ENCODE peak calls at places on chromosome 16, in seven cellular contexts. Z is IMR-90, P is A673, S is cardiac fibroblast, L is cardiac muscle cell, Q is thoracic aorta, Y is fibroblast of the aortic adventitia. N is an unnamed sample.

GRCh38 chr16:29807426-29808218 is 1.3 kb downstream of the MAZ start:
- DNase-seq in S (peak), Y (peak), Q (peak), P (peak), Z (peak), L (peak), N (peak)

GRCh38 chr16:86072328-86073102 is 173.6 kb downstream of the IRF8 start:
- DNase-seq in Z (peak), S (peak), P (peak), Q (no peak), L (peak), Y (peak), N (peak)

GRCh38 chr16:8590161-8590688 is at the start of gene TMEM114:
- DNase-seq in S (no peak), Z (no peak), L (no peak), Y (no peak), Q (no peak), P (peak), N (no peak)

GRCh38 chr16:10332301-10332700 is 53.6 kb upstream of the ATF7IP2 start:
- DNase-seq in Y (no peak), S (no peak), Q (no peak), Z (no peak), P (no peak), L (no peak), N (no peak)

GRCh38 chr16:53068423-53068833 is 13.6 kb downstream of the CHD9 start:
- DNase-seq in L (no peak), S (no peak), Z (no peak), P (no peak), Q (no peak), Y (no peak), N (no peak)

GRCh38 chr16:20307791-20308190 is 19.5 kb downstream of the GP2 start:
- DNase-seq in Y (no peak), Z (no peak), L (no peak), S (no peak), Q (no peak), P (no peak), N (no peak)

GRCh38 chr16:53098526-53099317 is 43.9 kb downstream of the CHD9 start:
- DNase-seq in Y (peak), Z (peak), S (peak), L (peak), P (peak), Q (peak), N (peak)

GRCh38 chr16:79267781-79268180 is 332.8 kb downstream of the MAF start:
- DNase-seq in Z (no peak), Q (no peak), P (no peak), Y (no peak), S (no peak), L (no peak), N (no peak)

GRCh38 chr16:75195811-75196790 is 10.9 kb downstream of the CTRB2 start:
- DNase-seq in S (no peak), Z (no peak), L (no peak), Q (no peak), Y (no peak), P (no peak), N (no peak)

GRCh38 chr16:75196826-75197225 is 10.1 kb downstream of the CTRB2 start:
- DNase-seq in S (no peak), L (no peak), P (no peak), Q (no peak), Z (no peak), Y (no peak), N (no peak)

GRCh38 chr16:75202069-75202590 is 4.8 kb downstream of the CTRB2 start:
- DNase-seq in Q (no peak), S (no peak), Y (no peak), P (no peak), Z (no peak), L (no peak), N (no peak)

GRCh38 chr16:75197522-75198134 is 9.3 kb downstream of the CTRB2 start:
- DNase-seq in P (peak), Q (no peak), S (peak), Z (no peak), Y (no peak), L (peak), N (no peak)

DNA sequence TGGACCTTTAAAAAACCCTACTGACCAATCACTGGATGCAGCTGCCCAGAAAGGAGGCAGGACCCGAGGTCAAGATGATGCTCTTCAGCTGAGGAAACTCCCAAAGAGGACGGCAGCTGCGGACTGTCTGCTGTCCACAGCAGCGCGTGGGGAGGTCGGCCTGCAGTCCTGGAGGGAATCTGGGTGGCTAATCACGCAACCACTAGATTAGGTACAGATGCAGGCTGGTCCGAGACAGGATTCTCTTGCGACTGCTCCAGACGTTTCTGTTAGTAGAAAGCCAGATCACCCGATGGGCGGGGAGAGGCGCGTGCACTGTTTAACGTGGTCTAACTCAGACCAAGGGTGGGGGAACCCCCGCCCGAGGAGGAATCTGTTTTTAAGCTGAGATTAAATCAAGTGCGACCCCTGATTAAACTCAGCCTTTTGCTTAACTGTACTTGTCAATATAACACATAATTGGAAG is 8.8 kb downstream of the CTRB2 start:
- DNase-seq in L (peak), Q (no peak), P (peak), S (peak), Y (peak), Z (peak), N (no peak)
- H3K4me3 ChIP-seq in L (no peak), Q (no peak), P (no peak), S (peak), Y (peak), Z (no peak), N (peak)

GRCh38 chr16:51818342-51818944 is 667.4 kb upstream of the SALL1 start:
- DNase-seq in P (peak), Z (peak), Q (no peak), S (peak), L (peak), Y (peak), N (no peak)
- TF ChIP-seq CTCF in P (peak), Z (peak), Q (peak), S (peak), L (peak), Y (peak), N (peak)

DNA sequence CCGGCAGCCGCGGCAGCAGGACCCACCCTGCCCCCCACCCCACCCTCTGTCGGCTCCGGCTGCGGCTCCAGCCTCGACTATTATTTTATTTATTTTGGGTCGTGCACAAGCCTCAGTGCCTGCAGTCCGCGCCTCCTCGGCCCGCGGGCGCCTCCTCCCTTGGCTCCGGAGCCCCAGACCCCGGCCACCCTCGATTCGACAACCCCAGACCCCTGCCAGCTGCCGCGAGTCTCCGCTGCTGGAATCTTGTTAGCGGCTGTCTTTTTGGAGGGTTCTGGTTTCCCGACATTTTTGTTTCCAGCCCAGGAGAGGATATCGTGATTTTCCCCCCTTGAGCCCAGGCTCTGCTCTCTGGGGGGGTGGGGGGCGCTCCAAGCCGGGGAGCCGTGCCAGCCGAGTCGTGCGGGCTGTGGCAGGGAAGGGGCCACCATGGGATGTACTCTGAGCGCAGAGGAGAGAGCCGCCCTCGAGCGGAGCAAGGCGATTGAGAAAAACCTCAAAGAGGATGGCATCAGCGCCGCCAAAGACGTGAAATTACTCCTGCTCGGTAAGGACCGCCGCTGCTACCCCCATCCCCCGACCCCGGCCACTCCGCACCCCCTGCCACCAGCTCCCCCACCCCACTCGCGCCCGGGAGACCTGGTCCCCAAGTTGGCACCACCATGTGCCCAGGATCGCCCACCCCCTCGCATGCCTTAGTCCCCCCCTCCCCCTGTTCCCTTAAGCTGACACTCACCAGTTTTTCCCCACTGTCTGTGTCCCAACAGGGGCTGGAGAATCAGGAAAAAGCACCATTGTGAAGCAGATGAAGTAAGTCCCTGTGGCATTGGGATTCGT is 736 bp downstream of the GNAO1 start:
- DNase-seq in Z (no peak), Y (no peak), Q (no peak), L (no peak), P (no peak), S (no peak), N (no peak)
- H3K4me3 ChIP-seq in Z (peak), Y (no peak), Q (peak), L (peak), P (peak), S (peak), N (no peak)

GRCh38 chr16:57372372-57373116 is at the start of gene CX3CL1:
- DNase-seq in L (peak), Y (peak), P (peak), Q (no peak), S (peak), Z (peak), N (no peak)
- TF ChIP-seq CTCF in L (peak), Y (peak), P (no peak), Q (peak), S (no peak), Z (no peak), N (peak)

GRCh38 chr16:84832488-84833141 is 12.8 kb downstream of the CRISPLD2 start:
- DNase-seq in P (no peak), L (peak), Z (peak), Y (peak), S (peak), Q (peak), N (no peak)
- H3K4me3 ChIP-seq in P (no peak), L (no peak), Z (peak), Y (peak), S (peak), Q (no peak), N (no peak)

DNA sequence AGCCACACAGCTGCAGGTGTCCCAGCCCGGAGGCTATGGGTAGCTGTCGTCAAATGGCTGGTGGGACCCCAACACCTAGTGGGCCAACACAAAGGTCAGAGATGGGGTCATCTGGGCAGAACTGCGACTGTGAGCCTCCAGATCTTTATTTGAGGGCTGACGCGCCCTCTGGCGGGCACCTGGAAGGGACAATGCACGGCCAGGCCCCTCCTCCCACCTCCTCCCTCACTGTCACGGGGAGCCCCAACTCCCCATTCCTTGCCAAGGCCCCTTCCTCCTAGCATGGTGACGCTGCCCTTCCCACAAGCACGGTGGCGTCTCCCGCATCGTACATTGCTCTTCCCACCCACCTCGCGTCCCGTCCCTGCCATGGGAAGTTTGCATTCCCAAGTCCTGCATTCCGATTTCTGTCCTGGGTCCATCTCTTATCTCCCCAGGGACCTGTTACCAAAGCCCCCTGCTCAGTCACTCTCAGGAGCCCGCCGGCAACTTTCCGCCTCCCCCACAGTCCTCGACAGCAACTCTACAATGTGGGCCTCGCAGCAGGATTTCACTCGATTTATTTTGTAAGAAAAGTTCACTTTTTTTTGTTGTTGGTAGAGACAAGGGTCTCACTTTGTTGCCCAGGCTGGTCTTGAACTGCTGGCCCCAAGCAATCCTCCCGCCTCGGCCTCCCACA is 1.0 kb downstream of the TLE7 start:
- DNase-seq in Y (no peak), Z (no peak), L (no peak), S (no peak), Q (no peak), P (no peak), N (no peak)
- TF ChIP-seq CTCF in Y (no peak), Z (no peak), L (peak), S (peak), Q (no peak), P (no peak), N (peak)

GRCh38 chr16:58002936-58003335 is 1.7 kb downstream of the USB1 start:
- DNase-seq in L (no peak), S (no peak), Y (no peak), Q (no peak), P (no peak), Z (no peak), N (no peak)

GRCh38 chr16:57999971-58000705 is at the start of gene ZNF319:
- DNase-seq in L (no peak), Z (no peak), S (no peak), Q (no peak), P (no peak), Y (no peak), N (no peak)

GRCh38 chr16:58000706-58001676 is at the start of gene USB1:
- DNase-seq in Y (peak), P (peak), S (peak), L (peak), Q (no peak), Z (peak), N (no peak)

GRCh38 chr16:58001781-58002410 is 689 bp downstream of the USB1 start:
- DNase-seq in L (no peak), Y (no peak), Z (no peak), Q (no peak), P (no peak), S (no peak), N (no peak)

DNA sequence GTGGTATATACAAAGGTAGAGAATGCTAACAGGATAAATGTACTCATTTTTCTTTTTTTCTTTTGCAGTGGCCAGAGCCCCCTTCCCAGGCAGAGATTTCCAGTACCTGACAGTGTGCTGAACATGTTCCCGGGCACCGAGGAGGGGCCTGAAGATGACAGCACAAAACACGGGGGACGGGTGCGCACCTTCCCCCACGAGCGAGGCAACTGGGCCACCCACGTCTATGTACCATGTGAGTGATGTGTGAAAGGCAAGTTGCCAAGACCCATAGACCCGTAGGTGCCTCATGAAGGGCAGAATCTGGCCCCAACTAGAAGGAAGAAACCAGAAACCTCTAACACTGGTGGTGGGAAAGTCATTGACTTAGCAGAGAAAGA is 1.2 kb downstream of the USB1 start:
- DNase-seq in P (no peak), Q (no peak), S (no peak), L (no peak), Y (no peak), Z (no peak), N (no peak)
- H3K4me3 ChIP-seq in P (peak), Q (no peak), S (no peak), L (no peak), Y (no peak), Z (no peak), N (no peak)

GRCh38 chr16:57843400-57843799 is 41.1 kb upstream of the KIFC3 start:
- DNase-seq in Q (no peak), Y (no peak), S (no peak), Z (no peak), L (no peak), P (no peak), N (no peak)
- TF ChIP-seq CTCF in Q (no peak), Y (no peak), S (no peak), Z (no peak), L (no peak), P (no peak), N (no peak)